ENCODE peak calls at places on chromosomes 7 and 10, in seven cellular contexts. W, U, G, Y, K, V and M are unnamed samples.

GRCh38 chr10:30959855-30960247 is 71.8 kb downstream of the ZNF438 start:
- DNase-seq in G (no peak), U (no peak), Y (no peak), K (no peak), V (no peak), W (no peak), M (no peak)

GRCh38 chr10:22468570-22469320 is 123.4 kb downstream of the SPAG6 start:
- DNase-seq in K (no peak), V (no peak), U (no peak), Y (no peak), W (no peak), G (no peak), M (no peak)

GRCh38 chr10:1419796-1420429 is 317.4 kb downstream of the ADARB2 start:
- DNase-seq in G (peak), U (no peak), K (no peak), Y (no peak), V (no peak), W (no peak), M (no peak)

GRCh38 chr7:79692015-79692414 is 238.5 kb upstream of the MAGI2 start:
- DNase-seq in U (no peak), K (no peak), G (peak), W (peak), V (no peak), Y (peak), M (peak)

GRCh38 chr7:140646931-140647647 is 6.5 kb upstream of the DENND2A start:
- DNase-seq in Y (peak), G (peak), W (no peak), U (no peak), V (no peak), K (peak), M (no peak)

GRCh38 chr10:130531312-130531711 is 395.1 kb downstream of the GLRX3 start:
- DNase-seq in V (no peak), G (no peak), K (no peak), U (no peak), Y (no peak), W (no peak), M (no peak)

GRCh38 chr10:34079702-34080484 is 735.2 kb downstream of the PARD3 start:
- DNase-seq in G (no peak), V (no peak), W (no peak), K (no peak), Y (no peak), U (no peak), M (no peak)

GRCh38 chr7:43039346-43039745 is 73.1 kb upstream of the HECW1 start:
- DNase-seq in Y (no peak), K (no peak), G (no peak), V (peak), U (no peak), W (no peak), M (peak)

GRCh38 chr7:78607099-78607498 is 808.5 kb downstream of the PHTF2 start:
- DNase-seq in K (peak), V (no peak), U (no peak), Y (no peak), G (peak), W (peak), M (no peak)

GRCh38 chr10:31708513-31708912 is 220.1 kb downstream of the ARHGAP12 start:
- DNase-seq in K (no peak), Y (peak), V (no peak), G (no peak), U (no peak), W (peak), M (no peak)

GRCh38 chr10:96509017-96509641 is 4.6 kb downstream of the TLL2 start:
- DNase-seq in G (peak), W (peak), U (no peak), K (no peak), Y (peak), V (no peak), M (no peak)

GRCh38 chr7:134108803-134109202 is 18.3 kb upstream of the LRGUK start:
- DNase-seq in G (peak), K (no peak), U (no peak), W (no peak), Y (no peak), V (no peak), M (no peak)

GRCh38 chr7:5470721-5471311 is 47.2 kb upstream of the TNRC18 start:
- DNase-seq in Y (no peak), G (peak), V (no peak), K (peak), W (no peak), U (no peak), M (no peak)

GRCh38 chr10:86940677-86941076 is 16.7 kb downstream of the MMRN2 start:
- DNase-seq in W (no peak), U (no peak), K (no peak), Y (no peak), G (peak), V (no peak), M (no peak)

GRCh38 chr10:80197972-80198591 is 7.3 kb downstream of the ANXA11 start:
- DNase-seq in U (no peak), W (no peak), Y (no peak), G (no peak), K (no peak), V (no peak), M (no peak)

GRCh38 chr7:137488038-137488437 is 144.5 kb upstream of the PTN start:
- DNase-seq in G (no peak), K (no peak), V (no peak), U (no peak), Y (peak), W (no peak), M (no peak)
- TF ChIP-seq CTCF in G (peak), K (no peak), V (peak), U (no peak), Y (peak), W (peak), M (peak)

DNA sequence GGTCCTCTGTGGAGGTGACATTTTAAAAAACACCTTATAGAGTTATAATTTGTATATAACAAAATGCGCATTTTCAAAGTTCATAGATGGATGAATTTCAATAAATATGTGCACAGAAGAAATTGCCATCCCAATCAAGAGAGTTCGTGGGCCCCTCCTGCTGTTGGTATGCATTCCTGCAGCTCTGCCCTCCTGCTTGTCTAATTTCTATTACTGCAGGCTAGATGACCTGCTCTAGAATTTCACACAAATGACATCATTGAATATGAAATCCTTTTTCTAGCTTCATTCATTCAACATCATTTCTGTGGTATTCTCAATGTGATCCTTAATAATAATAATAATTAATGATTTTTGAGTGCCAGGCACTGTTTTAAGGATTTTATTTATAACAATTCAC is 348.2 kb downstream of the SDK1 start:
- DNase-seq in U (no peak), V (no peak), W (peak), G (no peak), K (no peak), Y (no peak), M (no peak)
- TF ChIP-seq CTCF in U (no peak), V (no peak), W (peak), G (no peak), K (no peak), Y (peak), M (no peak)

GRCh38 chr7:53458636-53459035 is 423.2 kb downstream of the POM121L12 start:
- DNase-seq in V (no peak), K (no peak), U (no peak), W (no peak), G (no peak), Y (no peak), M (no peak)
- TF ChIP-seq CTCF in V (no peak), K (no peak), U (no peak), W (no peak), G (no peak), Y (no peak), M (no peak)

GRCh38 chr7:73894851-73895441 is 34.0 kb downstream of the TMEM270 start:
- DNase-seq in U (no peak), W (peak), V (no peak), Y (peak), K (no peak), G (peak), M (peak)
- TF ChIP-seq CTCF in U (no peak), W (no peak), V (no peak), Y (peak), K (no peak), G (peak), M (no peak)

DNA sequence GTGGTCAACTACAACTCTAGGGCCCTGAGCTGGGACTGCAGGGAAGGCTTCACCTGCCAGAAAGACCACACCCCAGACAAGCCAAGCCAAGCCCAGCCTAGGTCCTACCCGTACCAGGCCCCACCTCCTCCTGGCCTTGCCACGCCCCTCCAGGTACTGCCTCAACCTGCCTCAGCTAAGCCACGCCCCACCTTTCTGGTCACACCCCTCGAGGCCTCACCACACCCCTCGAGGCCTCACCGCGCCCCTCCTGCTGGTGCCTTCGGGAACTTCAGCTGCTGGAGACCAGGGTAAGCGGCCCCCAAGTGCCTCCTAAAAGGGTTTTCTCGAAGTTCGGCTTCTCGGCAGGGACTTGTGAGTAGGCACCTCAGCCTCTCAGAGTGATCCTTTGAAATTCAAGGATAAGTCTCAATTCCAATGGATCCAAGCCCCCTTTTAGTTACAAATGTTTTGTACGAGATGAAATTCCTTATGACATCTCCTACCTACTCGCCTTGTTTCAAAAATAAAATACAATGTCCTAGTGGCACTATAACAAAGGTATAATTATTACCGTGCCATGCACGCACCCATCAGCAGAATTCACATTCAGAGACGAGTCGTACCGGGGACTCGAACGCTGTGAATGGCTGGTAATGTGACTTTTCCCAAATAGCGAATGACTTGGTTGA is 171.2 kb downstream of the ARHGAP21 start:
- DNase-seq in K (peak), V (no peak), G (no peak), U (no peak), Y (no peak), W (peak), M (no peak)
- TF ChIP-seq CTCF in K (peak), V (peak), G (peak), U (no peak), Y (peak), W (peak), M (no peak)

DNA sequence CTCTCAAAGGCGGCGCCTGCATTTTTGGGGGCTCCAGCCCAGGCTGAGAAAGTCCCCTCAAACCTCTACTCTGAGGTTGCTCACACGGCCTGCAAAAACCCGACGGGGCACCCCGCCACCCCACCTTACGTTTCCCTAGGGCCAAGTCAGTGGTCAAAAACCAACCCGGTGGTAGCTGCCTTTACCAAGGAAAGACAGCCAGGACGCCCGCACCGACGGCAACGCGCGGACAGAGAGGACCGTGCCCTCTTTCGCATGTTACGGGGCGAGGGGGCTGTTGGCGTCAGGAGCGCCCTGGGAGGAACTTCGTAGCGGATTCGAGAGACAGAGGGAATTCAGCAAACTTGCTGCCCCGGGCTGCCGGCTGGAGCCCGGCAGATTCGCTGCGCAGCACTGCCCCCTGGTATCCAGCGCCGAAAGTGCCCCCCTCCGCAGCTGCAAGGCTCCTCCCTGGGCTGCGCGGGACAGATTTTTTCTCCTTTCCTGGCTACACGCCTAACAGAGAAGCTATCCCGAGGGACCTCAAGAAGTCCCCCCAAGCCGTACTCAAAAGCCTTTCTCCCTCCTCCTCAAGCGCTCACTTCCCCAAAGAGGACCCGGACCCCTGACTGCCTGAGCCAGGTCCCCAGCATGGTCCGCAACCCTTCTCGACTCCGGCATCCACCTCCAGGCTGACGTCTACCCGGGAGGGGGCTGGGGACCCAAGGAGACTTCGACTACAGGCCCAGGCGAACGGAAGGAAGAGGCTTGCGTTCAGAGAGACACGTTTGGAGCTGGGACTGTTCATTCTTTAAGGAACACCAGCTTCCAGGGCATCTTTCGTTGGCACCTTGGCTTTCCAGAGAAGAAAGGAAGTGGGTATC is 27.7 kb upstream of the VAX1 start:
- DNase-seq in K (peak), G (peak), Y (peak), U (no peak), W (peak), V (no peak), M (no peak)
- TF ChIP-seq CTCF in K (peak), G (peak), Y (peak), U (no peak), W (peak), V (peak), M (peak)

DNA sequence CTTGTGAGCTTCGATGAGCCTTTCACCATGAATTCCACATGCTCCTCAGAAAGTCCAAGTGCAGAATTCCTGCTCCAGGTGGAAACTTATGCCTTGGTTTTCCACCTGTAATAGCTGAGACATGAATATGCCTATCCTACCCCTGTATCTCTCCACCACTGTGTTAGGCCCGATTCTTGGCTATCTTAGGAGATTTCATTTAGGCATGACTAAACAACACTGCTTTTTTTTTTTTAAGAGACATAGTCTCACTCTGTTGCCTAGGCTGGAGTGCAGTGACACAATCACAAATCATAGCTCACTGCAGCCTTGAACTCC is 57.2 kb downstream of the NCAPG2 start:
- DNase-seq in U (no peak), V (no peak), G (no peak), W (no peak), Y (no peak), K (no peak), M (no peak)
- TF ChIP-seq CTCF in U (peak), V (no peak), G (no peak), W (no peak), Y (no peak), K (no peak), M (no peak)